ENCODE peak calls at places on chromosomes 11 and 22, in eight cellular contexts. Q, W, K, G, D, C, N and V are unnamed samples.

GRCh38 chr22:44325718-44326548 is 13.2 kb upstream of the SHISAL1 start:
- DNase-seq in Q (no peak), W (no peak), K (no peak), G (no peak), D (no peak), C (no peak), N (peak; percentile 68), V (no peak)

GRCh38 chr11:48169706-48170105 is 46.9 kb upstream of the OR4B1 start:
- DNase-seq in Q (no peak), W (no peak), K (no peak), G (no peak), D (no peak), C (no peak), N (peak; percentile 24), V (no peak)

GRCh38 chr11:1943576-1943975 is 3.6 kb upstream of the MRPL23 start:
- DNase-seq in Q (no peak), W (no peak), K (no peak), G (no peak), D (no peak), C (no peak), N (no peak), V (no peak)

GRCh38 chr11:75491465-75491864 is 34.3 kb downstream of the GDPD5 start:
- DNase-seq in Q (no peak), W (no peak), K (no peak), G (no peak), D (no peak), C (no peak), N (no peak), V (no peak)

GRCh38 chr11:61760946-61761345 is 8.5 kb downstream of the MYRF start:
- DNase-seq in Q (no peak), W (peak; percentile 86), K (no peak), G (no peak), D (no peak), C (no peak), N (no peak), V (no peak)

GRCh38 chr11:1916986-1917522 is 2.4 kb upstream of the TNNT3 start:
- DNase-seq in Q (no peak), W (no peak), K (no peak), G (no peak), D (no peak), C (no peak), N (no peak), V (no peak)

GRCh38 chr11:47784785-47785381 is 17.7 kb upstream of the FNBP4 start:
- DNase-seq in Q (no peak), W (no peak), K (no peak), G (peak; percentile 36), D (peak; percentile 16), C (no peak), N (no peak), V (no peak)

GRCh38 chr11:13965337-13965736 is 2.8 kb downstream of the SPON1 start:
- DNase-seq in Q (no peak), W (no peak), K (no peak), G (no peak), D (no peak), C (no peak), N (no peak), V (no peak)

GRCh38 chr11:70140859-70141489 is 62.1 kb upstream of the FADD start:
- DNase-seq in Q (no peak), W (no peak), K (no peak), G (no peak), D (no peak), C (no peak), N (no peak), V (no peak)

GRCh38 chr11:120566176-120566575 is 54.6 kb downstream of the GRIK4 start:
- DNase-seq in Q (peak; percentile 32), W (no peak), K (no peak), G (no peak), D (no peak), C (no peak), N (peak; percentile 47), V (no peak)

GRCh38 chr22:37566903-37567798 is 6.9 kb downstream of the CDC42EP1 start:
- DNase-seq in Q (no peak), W (peak; percentile 66), K (no peak), G (peak; percentile 97), D (peak; percentile 45), C (peak; percentile 86), N (peak; percentile 72), V (no peak)

GRCh38 chr11:10898763-10899541 is 41.1 kb upstream of the ZBED5 start:
- DNase-seq in Q (no peak), W (no peak), K (no peak), G (no peak), D (no peak), C (no peak), N (peak; percentile 79), V (no peak)

GRCh38 chr22:30310881-30311771 is 15.6 kb downstream of the TBC1D10A start:
- DNase-seq in Q (no peak), W (peak; percentile 17), K (no peak), G (no peak), D (no peak), C (no peak), N (peak; percentile 22), V (no peak)

GRCh38 chr11:112400615-112401014 is 140.0 kb upstream of the PLET1 start:
- DNase-seq in Q (no peak), W (no peak), K (no peak), G (no peak), D (no peak), C (no peak), N (no peak), V (no peak)

GRCh38 chr11:74169736-74170458 is 905 bp downstream of the C2CD3 start:
- DNase-seq in Q (no peak), W (no peak), K (no peak), G (peak; percentile 53), D (peak; percentile 39), C (no peak), N (no peak), V (no peak)

GRCh38 chr22:45268167-45268957 is 16.4 kb upstream of the UPK3A start:
- DNase-seq in Q (peak; percentile 39), W (no peak), K (no peak), G (no peak), D (no peak), C (no peak), N (no peak), V (no peak)

GRCh38 chr22:38820021-38820420 is 23.8 kb downstream of the NPTXR start:
- DNase-seq in Q (no peak), W (no peak), K (no peak), G (no peak), D (no peak), C (no peak), N (no peak), V (no peak)

GRCh38 chr11:20367313-20367948 is 3.9 kb downstream of the HTATIP2 start:
- DNase-seq in Q (peak; percentile 75), W (no peak), K (peak; percentile 50), G (peak; percentile 59), D (no peak), C (peak; percentile 39), N (peak; percentile 89), V (peak; percentile 55)

GRCh38 chr11:7595951-7596350 is 77.3 kb downstream of the CYB5R2 start:
- DNase-seq in Q (no peak), W (no peak), K (no peak), G (no peak), D (no peak), C (no peak), N (no peak), V (no peak)

GRCh38 chr22:44171486-44172076 is 9.1 kb upstream of the PARVG start:
- DNase-seq in Q (no peak), W (no peak), K (no peak), G (no peak), D (no peak), C (no peak), N (no peak), V (no peak)